ENCODE peak calls at places on chromosomes 16 and 17, in ten cellular contexts. One of them, this sample, is unnamed.

GRCh38 chr17:56023851-56024250 is 129.4 kb upstream of the ANKFN1 start:
- DNase-seq in psoas muscle: no peak
- DNase-seq in aorta: no peak
- DNase-seq in stomach: no peak
- DNase-seq in endothelial cell of umbilical vein: no peak
- DNase-seq in AG04449: no peak
- DNase-seq in IMR-90: no peak
- DNase-seq in naive thymus-derived CD4-positive, alpha-beta T cell: no peak
- DNase-seq in pancreas: no peak
- DNase-seq in fibroblast of the aortic adventitia: no peak
- DNase-seq in this sample: no peak

GRCh38 chr17:56185905-56186783 is 32.9 kb downstream of the ANKFN1 start:
- DNase-seq in fibroblast of the aortic adventitia: peak
- DNase-seq in aorta: no peak
- DNase-seq in IMR-90: peak
- DNase-seq in endothelial cell of umbilical vein: peak
- DNase-seq in pancreas: no peak
- DNase-seq in stomach: no peak
- DNase-seq in AG04449: no peak
- DNase-seq in psoas muscle: no peak
- DNase-seq in naive thymus-derived CD4-positive, alpha-beta T cell: no peak
- DNase-seq in this sample: peak

GRCh38 chr17:73747221-73748002 is 103.2 kb upstream of the SDK2 start:
- DNase-seq in aorta: no peak
- DNase-seq in naive thymus-derived CD4-positive, alpha-beta T cell: no peak
- DNase-seq in stomach: peak
- DNase-seq in psoas muscle: no peak
- DNase-seq in AG04449: no peak
- DNase-seq in endothelial cell of umbilical vein: no peak
- DNase-seq in fibroblast of the aortic adventitia: no peak
- DNase-seq in IMR-90: no peak
- DNase-seq in pancreas: peak
- DNase-seq in this sample: no peak

GRCh38 chr17:76726231-76726765 is at the start of gene JMJD6:
- DNase-seq in endothelial cell of umbilical vein: peak
- DNase-seq in fibroblast of the aortic adventitia: peak
- DNase-seq in IMR-90: peak
- DNase-seq in stomach: peak
- DNase-seq in psoas muscle: peak
- DNase-seq in pancreas: peak
- DNase-seq in AG04449: peak
- DNase-seq in naive thymus-derived CD4-positive, alpha-beta T cell: peak
- DNase-seq in aorta: peak
- DNase-seq in this sample: peak

GRCh38 chr17:70084476-70084875 is 9.5 kb downstream of the KCNJ16 start:
- DNase-seq in aorta: no peak
- DNase-seq in psoas muscle: no peak
- DNase-seq in endothelial cell of umbilical vein: no peak
- DNase-seq in IMR-90: peak
- DNase-seq in naive thymus-derived CD4-positive, alpha-beta T cell: no peak
- DNase-seq in AG04449: no peak
- DNase-seq in pancreas: no peak
- DNase-seq in fibroblast of the aortic adventitia: peak
- DNase-seq in stomach: no peak
- DNase-seq in this sample: no peak

GRCh38 chr16:25270577-25270976 is 12.9 kb upstream of the ZKSCAN2 start:
- DNase-seq in aorta: no peak
- DNase-seq in pancreas: no peak
- DNase-seq in fibroblast of the aortic adventitia: no peak
- DNase-seq in IMR-90: no peak
- DNase-seq in psoas muscle: no peak
- DNase-seq in AG04449: no peak
- DNase-seq in endothelial cell of umbilical vein: no peak
- DNase-seq in stomach: no peak
- DNase-seq in naive thymus-derived CD4-positive, alpha-beta T cell: no peak
- DNase-seq in this sample: no peak

GRCh38 chr16:85238233-85238647 is 126.0 kb upstream of the CIBAR2 start:
- DNase-seq in endothelial cell of umbilical vein: peak
- DNase-seq in naive thymus-derived CD4-positive, alpha-beta T cell: no peak
- DNase-seq in IMR-90: peak
- DNase-seq in pancreas: no peak
- DNase-seq in psoas muscle: peak
- DNase-seq in fibroblast of the aortic adventitia: peak
- DNase-seq in AG04449: no peak
- DNase-seq in aorta: peak
- DNase-seq in stomach: peak
- DNase-seq in this sample: peak

GRCh38 chr16:50888486-50889261 is 146.8 kb downstream of the CYLD start:
- DNase-seq in aorta: no peak
- DNase-seq in fibroblast of the aortic adventitia: no peak
- DNase-seq in pancreas: no peak
- DNase-seq in endothelial cell of umbilical vein: no peak
- DNase-seq in stomach: no peak
- DNase-seq in naive thymus-derived CD4-positive, alpha-beta T cell: no peak
- DNase-seq in psoas muscle: no peak
- DNase-seq in IMR-90: no peak
- DNase-seq in AG04449: no peak
- DNase-seq in this sample: no peak

GRCh38 chr17:58513913-58514794 is at the start of gene MTMR4:
- DNase-seq in IMR-90: peak
- DNase-seq in naive thymus-derived CD4-positive, alpha-beta T cell: peak
- DNase-seq in AG04449: no peak
- DNase-seq in stomach: peak
- DNase-seq in aorta: peak
- DNase-seq in psoas muscle: peak
- DNase-seq in pancreas: peak
- DNase-seq in endothelial cell of umbilical vein: peak
- DNase-seq in fibroblast of the aortic adventitia: peak
- DNase-seq in this sample: no peak

GRCh38 chr17:58514795-58515157 is 338 bp upstream of the MTMR4 start:
- DNase-seq in aorta: no peak
- DNase-seq in pancreas: no peak
- DNase-seq in stomach: no peak
- DNase-seq in AG04449: no peak
- DNase-seq in endothelial cell of umbilical vein: no peak
- DNase-seq in psoas muscle: no peak
- DNase-seq in IMR-90: no peak
- DNase-seq in naive thymus-derived CD4-positive, alpha-beta T cell: no peak
- DNase-seq in fibroblast of the aortic adventitia: no peak
- DNase-seq in this sample: no peak

GRCh38 chr17:58516644-58517377 is 2.4 kb upstream of the MTMR4 start:
- DNase-seq in endothelial cell of umbilical vein: no peak
- DNase-seq in pancreas: no peak
- DNase-seq in aorta: no peak
- DNase-seq in fibroblast of the aortic adventitia: no peak
- DNase-seq in IMR-90: no peak
- DNase-seq in psoas muscle: no peak
- DNase-seq in naive thymus-derived CD4-positive, alpha-beta T cell: no peak
- DNase-seq in AG04449: no peak
- DNase-seq in stomach: no peak
- DNase-seq in this sample: no peak

GRCh38 chr17:58515286-58515685 is 848 bp upstream of the MTMR4 start:
- DNase-seq in stomach: no peak
- DNase-seq in endothelial cell of umbilical vein: no peak
- DNase-seq in aorta: no peak
- DNase-seq in naive thymus-derived CD4-positive, alpha-beta T cell: no peak
- DNase-seq in psoas muscle: no peak
- DNase-seq in pancreas: no peak
- DNase-seq in fibroblast of the aortic adventitia: no peak
- DNase-seq in AG04449: no peak
- DNase-seq in IMR-90: no peak
- DNase-seq in this sample: no peak

GRCh38 chr17:58513391-58513912 is 986 bp downstream of the MTMR4 start:
- DNase-seq in stomach: no peak
- DNase-seq in AG04449: no peak
- DNase-seq in pancreas: no peak
- DNase-seq in naive thymus-derived CD4-positive, alpha-beta T cell: no peak
- DNase-seq in fibroblast of the aortic adventitia: no peak
- DNase-seq in IMR-90: no peak
- DNase-seq in endothelial cell of umbilical vein: no peak
- DNase-seq in aorta: no peak
- DNase-seq in psoas muscle: no peak
- DNase-seq in this sample: no peak
- H3K4me3 ChIP-seq in stomach: peak
- H3K4me3 ChIP-seq in AG04449: peak
- H3K4me3 ChIP-seq in pancreas: peak
- H3K4me3 ChIP-seq in naive thymus-derived CD4-positive, alpha-beta T cell: peak
- H3K4me3 ChIP-seq in fibroblast of the aortic adventitia: peak
- H3K4me3 ChIP-seq in IMR-90: peak
- H3K4me3 ChIP-seq in endothelial cell of umbilical vein: peak
- H3K4me3 ChIP-seq in aorta: peak
- H3K4me3 ChIP-seq in psoas muscle: peak
- H3K4me3 ChIP-seq in this sample: peak

GRCh38 chr16:13391337-13391736 is 489.9 kb downstream of the SHISA9 start:
- DNase-seq in IMR-90: no peak
- DNase-seq in endothelial cell of umbilical vein: no peak
- DNase-seq in stomach: no peak
- DNase-seq in aorta: no peak
- DNase-seq in psoas muscle: no peak
- DNase-seq in naive thymus-derived CD4-positive, alpha-beta T cell: no peak
- DNase-seq in pancreas: no peak
- DNase-seq in fibroblast of the aortic adventitia: no peak
- DNase-seq in AG04449: no peak
- DNase-seq in this sample: no peak

GRCh38 chr16:13392341-13392740 is 490.9 kb downstream of the SHISA9 start:
- DNase-seq in naive thymus-derived CD4-positive, alpha-beta T cell: no peak
- DNase-seq in IMR-90: no peak
- DNase-seq in pancreas: no peak
- DNase-seq in AG04449: no peak
- DNase-seq in aorta: no peak
- DNase-seq in fibroblast of the aortic adventitia: no peak
- DNase-seq in psoas muscle: no peak
- DNase-seq in endothelial cell of umbilical vein: no peak
- DNase-seq in stomach: no peak
- DNase-seq in this sample: no peak

GRCh38 chr16:13390093-13390985 is 488.9 kb downstream of the SHISA9 start:
- DNase-seq in fibroblast of the aortic adventitia: no peak
- DNase-seq in naive thymus-derived CD4-positive, alpha-beta T cell: no peak
- DNase-seq in IMR-90: no peak
- DNase-seq in AG04449: no peak
- DNase-seq in endothelial cell of umbilical vein: no peak
- DNase-seq in aorta: no peak
- DNase-seq in stomach: no peak
- DNase-seq in psoas muscle: no peak
- DNase-seq in pancreas: no peak
- DNase-seq in this sample: no peak

GRCh38 chr16:13393816-13394215 is 492.4 kb downstream of the SHISA9 start:
- DNase-seq in psoas muscle: no peak
- DNase-seq in endothelial cell of umbilical vein: no peak
- DNase-seq in fibroblast of the aortic adventitia: no peak
- DNase-seq in pancreas: no peak
- DNase-seq in IMR-90: no peak
- DNase-seq in naive thymus-derived CD4-positive, alpha-beta T cell: no peak
- DNase-seq in AG04449: no peak
- DNase-seq in stomach: no peak
- DNase-seq in aorta: no peak
- DNase-seq in this sample: no peak

DNA sequence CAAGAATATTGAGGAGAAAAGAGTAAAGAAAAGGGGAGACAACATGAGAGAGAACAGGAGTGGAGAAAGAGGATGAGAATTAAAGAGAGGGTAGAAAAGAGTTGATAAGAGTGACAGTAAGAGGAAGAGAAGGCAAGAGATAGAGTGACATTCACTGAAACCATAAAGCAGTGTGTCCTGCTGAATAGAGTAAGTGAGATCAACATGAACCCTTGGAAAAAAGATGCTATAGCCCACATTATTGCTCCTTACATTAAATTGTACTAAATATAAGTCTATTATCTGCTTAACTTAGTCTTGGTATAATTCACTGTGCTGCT is 489.5 kb downstream of the SHISA9 start:
- DNase-seq in IMR-90: no peak
- DNase-seq in AG04449: no peak
- DNase-seq in aorta: no peak
- DNase-seq in fibroblast of the aortic adventitia: no peak
- DNase-seq in endothelial cell of umbilical vein: no peak
- DNase-seq in pancreas: no peak
- DNase-seq in stomach: no peak
- DNase-seq in psoas muscle: no peak
- DNase-seq in naive thymus-derived CD4-positive, alpha-beta T cell: no peak
- DNase-seq in this sample: no peak
- H3K4me3 ChIP-seq in IMR-90: no peak
- H3K4me3 ChIP-seq in AG04449: no peak
- H3K4me3 ChIP-seq in aorta: no peak
- H3K4me3 ChIP-seq in fibroblast of the aortic adventitia: no peak
- H3K4me3 ChIP-seq in endothelial cell of umbilical vein: no peak
- H3K4me3 ChIP-seq in pancreas: no peak
- H3K4me3 ChIP-seq in stomach: no peak
- H3K4me3 ChIP-seq in psoas muscle: no peak
- H3K4me3 ChIP-seq in naive thymus-derived CD4-positive, alpha-beta T cell: no peak
- H3K4me3 ChIP-seq in this sample: no peak

GRCh38 chr16:56999409-57000270 is 10.3 kb downstream of the NLRC5 start:
- DNase-seq in psoas muscle: no peak
- DNase-seq in stomach: peak
- DNase-seq in endothelial cell of umbilical vein: no peak
- DNase-seq in IMR-90: no peak
- DNase-seq in fibroblast of the aortic adventitia: no peak
- DNase-seq in pancreas: no peak
- DNase-seq in AG04449: no peak
- DNase-seq in naive thymus-derived CD4-positive, alpha-beta T cell: no peak
- DNase-seq in aorta: no peak
- DNase-seq in this sample: no peak
- H3K4me3 ChIP-seq in psoas muscle: no peak
- H3K4me3 ChIP-seq in stomach: no peak
- H3K4me3 ChIP-seq in endothelial cell of umbilical vein: no peak
- H3K4me3 ChIP-seq in IMR-90: no peak
- H3K4me3 ChIP-seq in fibroblast of the aortic adventitia: no peak
- H3K4me3 ChIP-seq in pancreas: no peak
- H3K4me3 ChIP-seq in AG04449: no peak
- H3K4me3 ChIP-seq in naive thymus-derived CD4-positive, alpha-beta T cell: peak
- H3K4me3 ChIP-seq in aorta: no peak
- H3K4me3 ChIP-seq in this sample: no peak

GRCh38 chr17:2487306-2487705 is 24.4 kb downstream of the METTL16 start:
- DNase-seq in naive thymus-derived CD4-positive, alpha-beta T cell: no peak
- DNase-seq in endothelial cell of umbilical vein: no peak
- DNase-seq in fibroblast of the aortic adventitia: no peak
- DNase-seq in IMR-90: no peak
- DNase-seq in AG04449: no peak
- DNase-seq in stomach: no peak
- DNase-seq in pancreas: no peak
- DNase-seq in aorta: no peak
- DNase-seq in psoas muscle: no peak
- DNase-seq in this sample: no peak

GRCh38 chr17:2484876-2485275 is 26.8 kb downstream of the METTL16 start:
- DNase-seq in aorta: no peak
- DNase-seq in AG04449: no peak
- DNase-seq in endothelial cell of umbilical vein: no peak
- DNase-seq in stomach: no peak
- DNase-seq in fibroblast of the aortic adventitia: no peak
- DNase-seq in IMR-90: no peak
- DNase-seq in pancreas: no peak
- DNase-seq in psoas muscle: no peak
- DNase-seq in naive thymus-derived CD4-positive, alpha-beta T cell: no peak
- DNase-seq in this sample: no peak

GRCh38 chr17:2483084-2483483 is 28.6 kb downstream of the METTL16 start:
- DNase-seq in IMR-90: no peak
- DNase-seq in pancreas: no peak
- DNase-seq in psoas muscle: no peak
- DNase-seq in stomach: no peak
- DNase-seq in fibroblast of the aortic adventitia: no peak
- DNase-seq in aorta: no peak
- DNase-seq in endothelial cell of umbilical vein: no peak
- DNase-seq in naive thymus-derived CD4-positive, alpha-beta T cell: no peak
- DNase-seq in AG04449: no peak
- DNase-seq in this sample: no peak

GRCh38 chr17:2485970-2486369 is 25.7 kb downstream of the METTL16 start:
- DNase-seq in aorta: no peak
- DNase-seq in AG04449: no peak
- DNase-seq in fibroblast of the aortic adventitia: no peak
- DNase-seq in endothelial cell of umbilical vein: no peak
- DNase-seq in psoas muscle: no peak
- DNase-seq in naive thymus-derived CD4-positive, alpha-beta T cell: no peak
- DNase-seq in IMR-90: no peak
- DNase-seq in pancreas: no peak
- DNase-seq in stomach: no peak
- DNase-seq in this sample: no peak

GRCh38 chr17:2485543-2485942 is 26.1 kb downstream of the METTL16 start:
- DNase-seq in psoas muscle: no peak
- DNase-seq in naive thymus-derived CD4-positive, alpha-beta T cell: no peak
- DNase-seq in aorta: no peak
- DNase-seq in AG04449: no peak
- DNase-seq in IMR-90: no peak
- DNase-seq in stomach: no peak
- DNase-seq in fibroblast of the aortic adventitia: peak
- DNase-seq in pancreas: no peak
- DNase-seq in endothelial cell of umbilical vein: no peak
- DNase-seq in this sample: no peak
- H3K4me3 ChIP-seq in psoas muscle: peak
- H3K4me3 ChIP-seq in naive thymus-derived CD4-positive, alpha-beta T cell: no peak
- H3K4me3 ChIP-seq in aorta: no peak
- H3K4me3 ChIP-seq in AG04449: no peak
- H3K4me3 ChIP-seq in IMR-90: no peak
- H3K4me3 ChIP-seq in stomach: no peak
- H3K4me3 ChIP-seq in fibroblast of the aortic adventitia: no peak
- H3K4me3 ChIP-seq in pancreas: peak
- H3K4me3 ChIP-seq in endothelial cell of umbilical vein: no peak
- H3K4me3 ChIP-seq in this sample: no peak